ENCODE peak calls at places on chromosomes 1 and 21, in ten cellular contexts. Y, X, D, H, B, P, M, Z, I and V are unnamed samples. For H3K9me3, the result is how much of the 10 kb centered on the place peaks cover.

GRCh38 chr1:24022611-24023359 is 42.7 kb upstream of the SRSF10 start:
- DNase-seq in M (no peak), Z (peak), P (no peak), B (no peak), D (no peak), X (no peak), H (no peak), I (peak), Y (peak), V (no peak)

GRCh38 chr1:187491082-187491720 is 662.5 kb downstream of the PLA2G4A start:
- DNase-seq in I (no peak), Z (peak), M (no peak), P (no peak), B (no peak), Y (no peak), H (no peak), D (no peak), X (no peak), V (no peak)

GRCh38 chr1:99119193-99119592 is 114.5 kb upstream of the PLPPR5 start:
- DNase-seq in Y (no peak), B (no peak), X (peak), M (no peak), H (no peak), Z (no peak), I (no peak), D (no peak), P (no peak), V (no peak)

GRCh38 chr1:17365271-17365670 is 6.7 kb upstream of the PADI6 start:
- DNase-seq in X (no peak), M (no peak), Y (no peak), H (no peak), B (no peak), Z (no peak), D (no peak), I (no peak), P (no peak), V (no peak)

GRCh38 chr21:27743971-27744564 is 777.2 kb upstream of the ADAMTS5 start:
- DNase-seq in D (no peak), Z (no peak), B (no peak), M (no peak), I (no peak), P (no peak), X (no peak), Y (no peak), H (no peak), V (no peak)

GRCh38 chr1:9302745-9303524 is 10.2 kb downstream of the SPSB1 start:
- DNase-seq in D (no peak), M (no peak), P (no peak), Y (no peak), Z (peak), H (peak), I (no peak), X (no peak), B (no peak), V (peak)

GRCh38 chr21:42507418-42507817 is 6.2 kb upstream of the SLC37A1 start:
- DNase-seq in Y (no peak), H (no peak), M (no peak), D (no peak), I (no peak), X (no peak), B (no peak), Z (no peak), P (no peak), V (no peak)

GRCh38 chr1:27149714-27150113 is 5.2 kb downstream of the SLC9A1 start:
- DNase-seq in Z (no peak), M (no peak), B (no peak), H (no peak), Y (no peak), I (no peak), D (no peak), X (no peak), P (no peak), V (no peak)

GRCh38 chr1:57719274-57719673 is 295.4 kb upstream of the DAB1 start:
- DNase-seq in B (no peak), X (no peak), Y (no peak), P (no peak), Z (no peak), H (no peak), D (no peak), I (no peak), M (no peak), V (no peak)

GRCh38 chr1:183361081-183361480 is 57.1 kb downstream of the NMNAT2 start:
- DNase-seq in D (no peak), B (no peak), P (no peak), Z (no peak), X (no peak), Y (no peak), I (no peak), H (no peak), M (no peak), V (no peak)

GRCh38 chr1:24912359-24913273 is 17.5 kb downstream of the RUNX3 start:
- DNase-seq in X (no peak), H (no peak), Z (no peak), I (no peak), P (no peak), M (no peak), B (peak), D (peak), Y (no peak), V (no peak)

GRCh38 chr1:80847904-80848303 is 952.8 kb upstream of the ADGRL2 start:
- DNase-seq in D (no peak), X (no peak), M (no peak), P (no peak), H (no peak), I (no peak), Z (no peak), B (no peak), Y (no peak), V (no peak)

GRCh38 chr1:36705629-36706028 is 222.9 kb upstream of the CSF3R start:
- DNase-seq in B (no peak), D (no peak), I (no peak), H (no peak), X (no peak), P (no peak), Y (no peak), Z (peak), M (no peak), V (no peak)

GRCh38 chr1:214427871-214428277 is 123.5 kb downstream of the PTPN14 start:
- DNase-seq in P (no peak), X (peak), I (no peak), Y (no peak), Z (peak), M (no peak), H (no peak), B (no peak), D (no peak), V (no peak)

GRCh38 chr1:81650741-81651140 is 150.0 kb upstream of the ADGRL2 start:
- DNase-seq in X (no peak), Z (no peak), I (no peak), H (no peak), Y (no peak), P (no peak), M (no peak), B (no peak), D (no peak), V (no peak)

GRCh38 chr1:157368363-157368762 is 184.0 kb downstream of the FCRL5 start:
- DNase-seq in B (no peak), Y (no peak), Z (no peak), D (no peak), P (no peak), M (no peak), X (no peak), I (no peak), H (no peak), V (no peak)

GRCh38 chr1:165114022-165114888 is 242.3 kb downstream of the LMX1A start:
- DNase-seq in Y (no peak), I (no peak), M (peak), H (no peak), Z (peak), P (no peak), D (peak), X (peak), B (peak), V (no peak)

GRCh38 chr1:81876901-81877750 is 76.4 kb downstream of the ADGRL2 start:
- DNase-seq in X (no peak), M (no peak), I (no peak), Y (no peak), D (no peak), P (no peak), B (no peak), Z (peak), H (no peak), V (no peak)

GRCh38 chr21:44420416-44421205 is 34.7 kb upstream of the LRRC3 start:
- DNase-seq in B (no peak), Z (no peak), M (no peak), X (no peak), P (no peak), D (peak), Y (no peak), H (peak), I (peak), V (no peak)

GRCh38 chr1:37509181-37509580 is 5.4 kb downstream of the MEAF6 start:
- DNase-seq in B (no peak), I (no peak), Y (no peak), D (no peak), M (no peak), H (no peak), P (no peak), X (no peak), Z (peak), V (no peak)

GRCh38 chr1:64378826-64379225 is 91.1 kb upstream of the CACHD1 start:
- DNase-seq in Y (no peak), H (no peak), X (no peak), I (no peak), M (no peak), Z (peak), P (no peak), D (no peak), B (no peak), V (no peak)

GRCh38 chr21:17646790-17647189 is 34.1 kb upstream of the BTG3 start:
- DNase-seq in Y (no peak), D (no peak), M (no peak), B (no peak), P (no peak), I (no peak), H (no peak), Z (no peak), X (no peak), V (no peak)

GRCh38 chr1:201013991-201014815 is 9.3 kb downstream of the KIF21B start:
- DNase-seq in Z (no peak), M (no peak), I (no peak), D (peak), X (no peak), Y (no peak), P (no peak), H (no peak), B (no peak), V (no peak)

GRCh38 chr1:205711105-205712048 is 31.1 kb upstream of the SLC45A3 start:
- DNase-seq in Z (peak), M (peak), H (no peak), Y (no peak), B (peak), I (no peak), P (no peak), X (peak), D (peak), V (peak)

GRCh38 chr1:108119500-108119899 is 80.6 kb downstream of the SLC25A24 start:
- DNase-seq in Z (no peak), Y (no peak), I (no peak), X (no peak), H (no peak), B (no peak), D (no peak), M (no peak), P (no peak), V (no peak)

GRCh38 chr1:203797948-203798347 is 2.5 kb downstream of the ZBED6 start:
- DNase-seq in B (no peak), H (no peak), P (no peak), Y (no peak), I (no peak), X (no peak), D (no peak), Z (peak), M (no peak), V (no peak)

GRCh38 chr1:78297828-78298227 is 192.9 kb upstream of the PTGFR start:
- DNase-seq in Z (no peak), H (no peak), Y (no peak), I (no peak), X (no peak), P (no peak), D (peak), M (no peak), B (no peak), V (no peak)

GRCh38 chr21:45970674-45971486 is 10.7 kb upstream of the COL6A1 start:
- DNase-seq in B (peak), Y (peak), I (peak), M (peak), X (peak), D (peak), Z (peak), P (no peak), H (peak), V (no peak)

GRCh38 chr1:21663951-21664805 is 5.0 kb downstream of the RAP1GAP start:
- DNase-seq in Y (no peak), H (peak), X (no peak), P (no peak), D (peak), M (no peak), B (no peak), Z (no peak), I (peak), V (no peak)

GRCh38 chr1:29719253-29719652 is 482.9 kb downstream of the PTPRU start:
- DNase-seq in P (no peak), M (no peak), H (no peak), I (no peak), Y (no peak), B (no peak), D (no peak), X (no peak), Z (no peak), V (no peak)

GRCh38 chr1:247156787-247157232 is 15.0 kb downstream of the ZNF124 start:
- DNase-seq in I (no peak), D (no peak), Y (no peak), X (no peak), Z (peak), M (no peak), H (no peak), P (no peak), B (no peak), V (no peak)
- H3K9me3 ChIP-seq in I (under half), D (under half), Y (half or more), X (under half), Z (half or more), M (under half), H (under half), P (half or more), B (under half), V (under half)

GRCh38 chr21:40253112-40253511 is 385.9 kb downstream of the PCP4 start:
- DNase-seq in P (no peak), I (no peak), H (no peak), Z (no peak), M (no peak), D (no peak), B (no peak), X (no peak), Y (no peak), V (no peak)
- H3K9me3 ChIP-seq in P (under half), I (under half), H (under half), Z (under half), M (under half), D (under half), B (under half), X (under half), Y (under half), V (under half)

DNA sequence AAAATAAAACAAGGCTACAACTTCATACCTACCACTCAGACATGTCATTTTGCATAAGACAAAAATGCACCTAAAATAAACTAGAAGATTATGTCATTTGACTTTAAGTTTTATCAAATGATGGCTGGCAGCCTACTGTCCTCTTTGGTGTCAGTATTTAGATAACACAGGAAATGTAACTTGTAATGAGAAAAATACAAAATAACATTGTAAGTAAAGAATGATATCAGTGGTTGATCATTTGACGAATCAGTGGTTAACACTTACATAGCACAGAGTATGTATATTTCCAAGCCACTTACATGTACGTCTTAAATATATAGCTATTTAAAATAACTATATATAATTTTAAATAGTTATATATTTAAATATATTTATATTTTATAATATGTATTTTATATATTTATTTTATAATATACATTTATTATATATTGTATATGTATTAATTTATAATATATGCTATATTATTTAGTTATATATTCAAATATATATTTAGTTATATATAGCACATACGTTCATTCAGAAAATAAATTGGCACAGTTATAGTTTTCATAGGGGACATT is 44.1 kb downstream of the ZNF678 start:
- DNase-seq in P (no peak), M (no peak), I (no peak), X (no peak), Z (no peak), D (no peak), H (no peak), B (no peak), Y (no peak), V (no peak)
- H3K9me3 ChIP-seq in P (under half), M (under half), I (under half), X (under half), Z (half or more), D (under half), H (under half), B (under half), Y (under half), V (under half)

DNA sequence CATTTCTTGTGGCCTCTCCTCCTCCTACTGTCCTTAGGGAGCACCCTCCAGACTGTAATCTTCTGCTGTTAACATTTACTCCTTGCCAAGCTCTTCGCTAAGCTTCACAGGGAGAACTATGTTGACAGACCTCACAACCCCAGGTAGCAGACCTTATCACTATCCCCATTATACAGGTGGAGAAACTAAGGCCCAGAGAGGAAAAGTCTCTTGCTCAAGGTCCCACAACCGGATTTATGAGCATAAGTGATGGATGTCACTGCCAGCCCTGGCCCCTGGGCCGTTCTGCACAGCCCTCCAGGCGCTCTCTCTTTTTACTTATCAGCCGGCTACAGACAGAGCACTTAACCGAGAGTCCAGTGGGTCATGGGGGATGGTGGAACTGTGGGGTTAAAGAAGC is 18.1 kb downstream of the LYPD8 start:
- DNase-seq in D (no peak), H (no peak), X (no peak), P (no peak), Z (no peak), B (no peak), Y (no peak), I (no peak), M (no peak), V (no peak)
- H3K9me3 ChIP-seq in D (under half), H (under half), X (under half), P (under half), Z (under half), B (under half), Y (under half), I (under half), M (under half), V (under half)